ENCODE peak calls at places on chromosomes 6 and 20, in seven cellular contexts. J, U, V, E, A, F and T are unnamed samples.

GRCh38 chr20:3101737-3102574 is 17.4 kb upstream of the AVP start:
- DNase-seq in J (no peak), U (no peak), V (no peak), E (no peak), A (no peak), F (no peak), T (no peak)

GRCh38 chr6:138485586-138486248 is 13.6 kb downstream of the NHSL1 start:
- DNase-seq in J (no peak), U (no peak), V (no peak), E (no peak), A (no peak), F (no peak), T (no peak)

GRCh38 chr6:34891296-34891695 is 2.2 kb downstream of the ANKS1A start:
- DNase-seq in J (no peak), U (no peak), V (no peak), E (no peak), A (no peak), F (no peak), T (no peak)

GRCh38 chr6:15329154-15329781 is 83.4 kb downstream of the JARID2 start:
- DNase-seq in J (no peak), U (no peak), V (no peak), E (peak), A (peak), F (peak), T (peak)

GRCh38 chr20:19077370-19078220 is 134.8 kb upstream of the SLC24A3 start:
- DNase-seq in J (no peak), U (no peak), V (no peak), E (no peak), A (no peak), F (no peak), T (no peak)

GRCh38 chr20:19598117-19598516 is 159.9 kb upstream of the RIN2 start:
- DNase-seq in J (no peak), U (no peak), V (no peak), E (no peak), A (no peak), F (no peak), T (no peak)

GRCh38 chr6:39471954-39472659 is 149.6 kb upstream of the KCNK16 start:
- DNase-seq in J (no peak), U (no peak), V (no peak), E (no peak), A (no peak), F (no peak), T (no peak)

GRCh38 chr6:31887608-31888007 is 8.8 kb upstream of the SLC44A4 start:
- DNase-seq in J (no peak), U (no peak), V (no peak), E (no peak), A (no peak), F (no peak), T (no peak)

GRCh38 chr20:32316667-32317066 is 39.2 kb downstream of the KIF3B start:
- DNase-seq in J (no peak), U (no peak), V (no peak), E (no peak), A (no peak), F (no peak), T (no peak)

GRCh38 chr6:9507136-9507895 is 907.6 kb downstream of the TFAP2A start:
- DNase-seq in J (no peak), U (no peak), V (no peak), E (no peak), A (no peak), F (no peak), T (no peak)

GRCh38 chr20:8255945-8256632 is 124.0 kb downstream of the PLCB1 start:
- DNase-seq in J (no peak), U (no peak), V (no peak), E (no peak), A (peak), F (peak), T (no peak)

GRCh38 chr6:129709451-129709908 is 497 bp downstream of the ARHGAP18 start:
- DNase-seq in J (no peak), U (no peak), V (peak), E (no peak), A (peak), F (no peak), T (peak)

GRCh38 chr6:137765044-137765443 is 102.0 kb upstream of the TNFAIP3 start:
- DNase-seq in J (no peak), U (no peak), V (no peak), E (no peak), A (peak), F (peak), T (no peak)

GRCh38 chr20:21101453-21102251 is 4.5 kb downstream of the LINC00237 start:
- DNase-seq in J (peak), U (no peak), V (no peak), E (no peak), A (no peak), F (no peak), T (no peak)

GRCh38 chr6:145898376-145898775 is 65.8 kb downstream of the SHPRH start:
- DNase-seq in J (no peak), U (no peak), V (no peak), E (no peak), A (no peak), F (peak), T (no peak)

GRCh38 chr20:63044605-63045004 is 37.8 kb upstream of the BHLHE23 start:
- DNase-seq in J (peak), U (no peak), V (no peak), E (no peak), A (no peak), F (no peak), T (no peak)

GRCh38 chr6:160027931-160028330 is 59.0 kb downstream of the IGF2R start:
- DNase-seq in J (no peak), U (no peak), V (no peak), E (no peak), A (peak), F (no peak), T (no peak)

GRCh38 chr20:9143926-9144325 is 75.0 kb downstream of the PLCB4 start:
- DNase-seq in J (no peak), U (no peak), V (no peak), E (no peak), A (no peak), F (no peak), T (no peak)

GRCh38 chr20:3658019-3658707 is 5.0 kb downstream of the GFRA4 start:
- DNase-seq in J (peak), U (peak), V (no peak), E (no peak), A (no peak), F (no peak), T (no peak)

GRCh38 chr20:55615818-55616217 is 389.5 kb downstream of the CBLN4 start:
- DNase-seq in J (no peak), U (no peak), V (no peak), E (no peak), A (no peak), F (no peak), T (no peak)

GRCh38 chr6:52999456-52999855 is 4.4 kb upstream of the GSTA4 start:
- DNase-seq in J (no peak), U (no peak), V (no peak), E (no peak), A (no peak), F (no peak), T (no peak)

GRCh38 chr20:60270341-60270740 is 312.1 kb downstream of the CDH26 start:
- DNase-seq in J (no peak), U (no peak), V (no peak), E (no peak), A (no peak), F (no peak), T (no peak)

GRCh38 chr6:1406306-1407058 is 17.1 kb downstream of the FOXF2 start:
- DNase-seq in J (no peak), U (no peak), V (no peak), E (no peak), A (peak), F (no peak), T (peak)

GRCh38 chr6:37538107-37538506 is 38.4 kb upstream of the CCDC167 start:
- DNase-seq in J (no peak), U (no peak), V (no peak), E (no peak), A (no peak), F (no peak), T (no peak)

DNA sequence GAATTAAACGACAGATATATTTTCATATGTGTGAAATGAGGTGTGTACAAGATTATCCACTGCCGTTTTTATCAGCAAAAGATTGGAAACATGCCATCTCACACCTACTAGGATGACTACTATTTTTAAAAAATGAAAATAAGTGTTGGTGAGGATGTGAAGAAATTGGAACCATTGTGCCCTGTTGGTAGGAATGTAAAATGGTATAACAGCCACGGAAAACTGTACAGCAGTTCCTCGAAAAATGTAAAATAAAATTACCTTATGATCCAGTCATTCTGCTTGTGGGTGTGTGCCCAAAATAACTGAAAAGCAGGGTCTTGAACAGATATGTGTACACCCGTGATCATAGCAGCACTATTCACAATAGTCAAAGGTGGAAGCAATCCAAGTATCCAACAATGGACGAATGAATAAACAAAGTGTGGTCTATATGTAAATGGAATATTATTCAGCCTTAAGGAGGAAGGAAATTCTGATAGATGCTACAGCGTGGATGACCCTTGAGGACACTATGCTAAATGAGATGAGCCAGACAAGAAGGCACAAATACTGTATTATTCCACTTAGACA is 27.0 kb upstream of the CCN5 start:
- DNase-seq in J (no peak), U (no peak), V (no peak), E (no peak), A (no peak), F (no peak), T (no peak)
- TF ChIP-seq CTCF in J (no peak), U (no peak), V (no peak), E (no peak), A (peak), F (peak), T (no peak)

DNA sequence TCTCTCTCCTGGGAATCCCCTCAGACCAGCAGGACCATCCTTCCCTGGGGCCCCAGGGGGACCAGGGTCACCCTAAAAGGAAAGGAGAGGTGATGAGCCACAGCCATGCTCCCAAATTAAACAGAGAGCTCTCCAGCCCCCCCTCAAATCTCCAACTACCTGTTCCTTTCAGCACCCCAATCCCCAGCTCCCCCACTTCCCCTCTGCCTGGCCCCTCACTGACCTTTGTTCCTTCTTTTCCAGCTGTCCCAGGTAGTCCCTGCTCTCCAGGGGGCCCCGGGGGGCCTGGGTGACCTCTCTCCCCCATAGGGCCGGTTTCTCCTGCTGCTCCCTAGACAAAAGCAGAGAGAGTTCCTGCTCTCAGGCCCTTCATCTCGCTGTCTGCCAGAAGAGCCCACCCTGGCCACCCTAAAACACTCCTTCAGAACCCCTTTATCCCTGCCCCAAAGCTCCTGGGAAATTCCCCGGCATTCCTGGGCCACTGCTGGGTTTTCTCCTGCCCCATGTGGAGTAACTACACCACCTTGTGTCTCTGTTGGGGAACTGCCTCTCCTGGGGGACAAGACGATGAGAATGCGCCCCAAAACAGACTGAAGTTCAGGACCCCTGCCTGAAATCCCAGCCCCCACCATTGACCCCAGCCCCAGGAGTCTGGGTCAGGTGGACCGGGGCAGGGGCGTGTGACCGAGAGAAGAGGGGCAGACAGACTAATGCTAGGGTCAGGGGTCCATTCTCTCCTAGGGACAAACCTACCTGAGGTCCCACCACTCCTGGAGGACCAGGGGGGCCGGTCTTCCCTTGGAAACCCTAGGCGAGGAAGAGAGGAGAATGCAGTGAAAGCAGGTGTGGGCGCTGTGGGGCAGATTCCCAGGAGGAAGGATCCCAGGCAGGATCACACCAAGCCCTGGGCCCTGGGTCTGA is 19.7 kb downstream of the COL11A2 start:
- DNase-seq in J (peak), U (no peak), V (no peak), E (no peak), A (peak), F (no peak), T (no peak)
- TF ChIP-seq CTCF in J (peak), U (no peak), V (no peak), E (peak), A (peak), F (peak), T (peak)

GRCh38 chr6:95279641-95280040 is 297.7 kb upstream of the MANEA start:
- DNase-seq in J (no peak), U (no peak), V (no peak), E (no peak), A (no peak), F (peak), T (no peak)

GRCh38 chr6:95280690-95281273 is 296.6 kb upstream of the MANEA start:
- DNase-seq in J (no peak), U (no peak), V (peak), E (no peak), A (peak), F (no peak), T (no peak)
- TF ChIP-seq CTCF in J (no peak), U (peak), V (no peak), E (peak), A (peak), F (peak), T (no peak)

GRCh38 chr6:85867595-85867994 is 224.9 kb upstream of the SYNCRIP start:
- DNase-seq in J (no peak), U (no peak), V (no peak), E (no peak), A (no peak), F (no peak), T (no peak)

GRCh38 chr6:85866373-85866740 is 223.7 kb upstream of the SYNCRIP start:
- DNase-seq in J (no peak), U (no peak), V (no peak), E (no peak), A (peak), F (peak), T (no peak)

GRCh38 chr6:85865665-85866372 is 223.1 kb upstream of the SYNCRIP start:
- DNase-seq in J (no peak), U (no peak), V (no peak), E (peak), A (peak), F (peak), T (peak)

GRCh38 chr6:85866758-85867401 is 224.2 kb upstream of the SYNCRIP start:
- DNase-seq in J (no peak), U (no peak), V (no peak), E (no peak), A (no peak), F (no peak), T (no peak)

DNA sequence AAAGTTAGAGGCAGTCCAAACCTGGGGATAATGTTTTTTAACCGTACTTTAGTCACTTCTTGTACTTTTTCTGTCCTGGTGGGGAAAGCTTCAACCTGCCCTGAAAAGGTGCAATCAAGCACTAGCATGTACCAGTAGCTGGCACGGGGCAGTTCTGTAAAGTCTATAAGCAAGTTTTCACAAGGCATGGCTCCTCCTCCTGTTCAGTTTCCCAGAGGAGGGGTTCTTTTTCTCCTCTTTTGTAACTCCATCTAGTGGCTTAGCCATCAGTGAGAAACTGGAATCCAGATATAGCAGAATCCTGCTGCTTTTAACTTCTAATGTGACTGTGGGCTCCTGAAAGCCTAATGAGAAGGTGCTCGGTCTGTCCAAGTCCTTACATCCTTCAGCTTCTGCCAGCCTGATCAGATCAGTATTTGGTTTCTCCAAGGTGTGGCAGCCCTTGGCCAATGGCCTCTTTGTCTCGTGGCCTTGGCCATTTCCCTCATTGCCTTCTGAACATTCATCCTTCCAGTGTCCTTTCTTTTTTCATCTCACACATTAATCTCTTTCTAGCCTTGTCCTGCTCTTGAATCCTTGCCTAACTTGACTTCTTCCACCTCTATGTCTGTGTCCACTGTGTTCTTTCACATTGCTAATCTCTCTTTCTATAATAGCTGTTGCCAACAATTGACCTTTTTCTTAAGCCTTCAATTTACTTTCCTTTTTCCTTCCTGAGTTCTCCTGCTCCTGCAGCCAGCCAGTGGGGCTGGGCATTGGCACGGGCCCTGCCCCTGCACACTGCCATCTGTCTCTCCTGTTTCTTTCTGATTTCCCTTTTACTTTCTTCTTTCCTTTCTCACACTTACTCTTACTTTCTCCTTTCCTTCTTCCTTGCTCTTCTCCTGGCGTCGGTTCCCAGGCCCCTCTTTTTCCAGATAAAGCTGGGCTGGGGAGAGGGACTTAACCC is 222.0 kb upstream of the SYNCRIP start:
- DNase-seq in J (no peak), U (no peak), V (no peak), E (no peak), A (peak), F (peak), T (no peak)
- TF ChIP-seq CTCF in J (no peak), U (no peak), V (no peak), E (no peak), A (peak), F (peak), T (no peak)

GRCh38 chr6:108260126-108260808 is 573 bp downstream of the SNX3 start:
- DNase-seq in J (peak), U (no peak), V (peak), E (no peak), A (peak), F (no peak), T (no peak)

GRCh38 chr6:108263371-108263770 is 2.5 kb upstream of the SNX3 start:
- DNase-seq in J (no peak), U (no peak), V (no peak), E (no peak), A (no peak), F (no peak), T (no peak)

DNA sequence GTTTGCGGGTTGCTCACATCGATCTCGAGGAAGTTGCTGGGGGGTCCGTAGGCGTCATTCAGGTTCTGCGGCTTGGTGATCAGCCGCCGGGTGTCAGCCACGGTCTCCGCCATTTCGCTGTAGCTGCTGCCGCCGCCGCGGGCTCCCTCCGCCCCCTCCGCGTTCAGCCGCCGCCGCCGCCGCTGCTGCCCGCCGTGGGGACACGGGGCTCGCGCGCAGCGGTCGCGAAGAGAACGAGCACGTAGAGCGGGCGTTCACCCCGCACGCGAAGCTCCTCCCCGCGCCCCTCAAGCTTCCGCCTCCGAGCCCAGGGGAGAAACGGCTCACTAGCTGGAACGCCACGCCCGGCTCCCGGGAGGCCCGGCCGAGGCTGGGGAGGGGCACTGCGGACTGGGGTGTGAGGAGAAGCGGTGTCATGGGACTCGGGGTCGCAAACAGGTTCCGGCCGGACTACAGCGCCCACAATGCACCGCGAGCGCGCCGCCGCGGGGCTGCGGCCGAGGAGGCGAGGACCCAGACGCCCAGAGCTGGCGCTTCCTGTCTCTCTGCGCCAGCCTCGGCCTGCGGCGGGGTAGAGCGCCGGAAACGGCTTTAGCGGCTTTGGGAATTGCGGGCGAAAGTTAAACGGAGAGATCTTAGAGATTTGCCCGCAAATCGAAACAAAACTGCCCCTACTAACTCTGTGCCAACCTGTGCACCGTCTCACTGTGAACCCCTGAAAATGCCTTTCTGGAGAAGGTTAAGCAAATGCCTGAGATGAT is at the start of gene SNX3:
- DNase-seq in J (peak), U (peak), V (peak), E (peak), A (peak), F (peak), T (peak)
- TF ChIP-seq CTCF in J (no peak), U (no peak), V (no peak), E (no peak), A (no peak), F (peak), T (no peak)

GRCh38 chr6:13275435-13275989 is 52.8 kb downstream of the TBC1D7 start:
- DNase-seq in J (no peak), U (no peak), V (no peak), E (no peak), A (no peak), F (no peak), T (no peak)
- TF ChIP-seq CTCF in J (no peak), U (no peak), V (no peak), E (no peak), A (no peak), F (no peak), T (no peak)